ENCODE peak calls at places on chromosomes 2 and 18, in four cellular contexts. One of them, this sample, is unnamed. For H3K9me3, the result is how much of the 10 kb centered on the place peaks cover.

GRCh38 chr2:120803085-120803484 is 67.4 kb downstream of the GLI2 start:
- DNase-seq in IMR-90: no peak
- DNase-seq in CD4-positive, CD25-positive, alpha-beta regulatory T cell: no peak
- DNase-seq in uterus: no peak
- DNase-seq in this sample: no peak

GRCh38 chr2:144539170-144539863 is 19.4 kb upstream of the ZEB2 start:
- DNase-seq in CD4-positive, CD25-positive, alpha-beta regulatory T cell: no peak
- DNase-seq in uterus: no peak
- DNase-seq in IMR-90: peak
- DNase-seq in this sample: no peak

GRCh38 chr2:85441859-85442258 is 23.3 kb downstream of the SH2D6 start:
- DNase-seq in IMR-90: no peak
- DNase-seq in CD4-positive, CD25-positive, alpha-beta regulatory T cell: no peak
- DNase-seq in uterus: no peak
- DNase-seq in this sample: no peak

GRCh38 chr2:240224676-240225075 is 84.2 kb upstream of the OTOS start:
- DNase-seq in CD4-positive, CD25-positive, alpha-beta regulatory T cell: no peak
- DNase-seq in uterus: no peak
- DNase-seq in IMR-90: peak
- DNase-seq in this sample: no peak

GRCh38 chr2:120914839-120915521 is 179.3 kb downstream of the GLI2 start:
- DNase-seq in IMR-90: peak
- DNase-seq in uterus: peak
- DNase-seq in CD4-positive, CD25-positive, alpha-beta regulatory T cell: no peak
- DNase-seq in this sample: no peak

GRCh38 chr2:29802976-29803375 is 118.4 kb downstream of the ALK start:
- DNase-seq in uterus: no peak
- DNase-seq in IMR-90: no peak
- DNase-seq in CD4-positive, CD25-positive, alpha-beta regulatory T cell: no peak
- DNase-seq in this sample: no peak

GRCh38 chr2:37858725-37859267 is 66.3 kb upstream of the RMDN2 start:
- DNase-seq in uterus: no peak
- DNase-seq in IMR-90: no peak
- DNase-seq in CD4-positive, CD25-positive, alpha-beta regulatory T cell: no peak
- DNase-seq in this sample: no peak

GRCh38 chr2:219073413-219074129 is 12.8 kb upstream of the IHH start:
- DNase-seq in IMR-90: peak
- DNase-seq in uterus: no peak
- DNase-seq in CD4-positive, CD25-positive, alpha-beta regulatory T cell: no peak
- DNase-seq in this sample: no peak

GRCh38 chr2:65031341-65032015 is 24.7 kb upstream of the CEP68 start:
- DNase-seq in IMR-90: no peak
- DNase-seq in CD4-positive, CD25-positive, alpha-beta regulatory T cell: no peak
- DNase-seq in uterus: no peak
- DNase-seq in this sample: no peak

GRCh38 chr2:235049719-235050118 is 97.9 kb downstream of the SH3BP4 start:
- DNase-seq in CD4-positive, CD25-positive, alpha-beta regulatory T cell: no peak
- DNase-seq in uterus: no peak
- DNase-seq in IMR-90: no peak
- DNase-seq in this sample: no peak

GRCh38 chr2:81266106-81266505 is 961.6 kb upstream of the LRRTM1 start:
- DNase-seq in IMR-90: no peak
- DNase-seq in uterus: no peak
- DNase-seq in CD4-positive, CD25-positive, alpha-beta regulatory T cell: no peak
- DNase-seq in this sample: no peak

GRCh38 chr2:108634591-108635160 is 84.6 kb upstream of the RANBP2 start:
- DNase-seq in uterus: no peak
- DNase-seq in IMR-90: no peak
- DNase-seq in CD4-positive, CD25-positive, alpha-beta regulatory T cell: no peak
- DNase-seq in this sample: no peak

GRCh38 chr2:183207110-183207509 is 82.9 kb downstream of the NUP35 start:
- DNase-seq in IMR-90: peak
- DNase-seq in CD4-positive, CD25-positive, alpha-beta regulatory T cell: no peak
- DNase-seq in uterus: no peak
- DNase-seq in this sample: no peak

GRCh38 chr18:67517224-67517765 is 775 bp upstream of the DSEL start:
- DNase-seq in IMR-90: peak
- DNase-seq in uterus: peak
- DNase-seq in CD4-positive, CD25-positive, alpha-beta regulatory T cell: no peak
- DNase-seq in this sample: no peak

GRCh38 chr2:120520929-120521912 is 175.3 kb downstream of the INHBB start:
- DNase-seq in IMR-90: peak
- DNase-seq in uterus: no peak
- DNase-seq in CD4-positive, CD25-positive, alpha-beta regulatory T cell: no peak
- DNase-seq in this sample: no peak

GRCh38 chr18:67300498-67300897 is 216.0 kb downstream of the DSEL start:
- DNase-seq in IMR-90: no peak
- DNase-seq in CD4-positive, CD25-positive, alpha-beta regulatory T cell: no peak
- DNase-seq in uterus: no peak
- DNase-seq in this sample: peak

GRCh38 chr2:2681611-2682295 is 350.7 kb upstream of the MYT1L start:
- DNase-seq in uterus: no peak
- DNase-seq in IMR-90: no peak
- DNase-seq in CD4-positive, CD25-positive, alpha-beta regulatory T cell: no peak
- DNase-seq in this sample: no peak

GRCh38 chr2:46847726-46848421 is 67.7 kb downstream of the MCFD2 start:
- DNase-seq in IMR-90: peak
- DNase-seq in uterus: no peak
- DNase-seq in CD4-positive, CD25-positive, alpha-beta regulatory T cell: no peak
- DNase-seq in this sample: no peak

GRCh38 chr2:229539628-229540027 is 174.7 kb downstream of the DNER start:
- DNase-seq in CD4-positive, CD25-positive, alpha-beta regulatory T cell: no peak
- DNase-seq in IMR-90: peak
- DNase-seq in uterus: no peak
- DNase-seq in this sample: no peak

GRCh38 chr2:132923787-132924186 is 253.8 kb upstream of the LYPD1 start:
- DNase-seq in IMR-90: peak
- DNase-seq in uterus: peak
- DNase-seq in CD4-positive, CD25-positive, alpha-beta regulatory T cell: no peak
- DNase-seq in this sample: no peak

GRCh38 chr2:184549153-184549552 is 49.2 kb upstream of the ZNF804A start:
- DNase-seq in CD4-positive, CD25-positive, alpha-beta regulatory T cell: no peak
- DNase-seq in uterus: no peak
- DNase-seq in IMR-90: no peak
- DNase-seq in this sample: no peak

GRCh38 chr2:46488389-46488788 is 9.0 kb downstream of the TMEM247 start:
- DNase-seq in CD4-positive, CD25-positive, alpha-beta regulatory T cell: no peak
- DNase-seq in uterus: no peak
- DNase-seq in IMR-90: no peak
- DNase-seq in this sample: no peak

GRCh38 chr2:76599732-76600368 is 889.1 kb upstream of the GCFC2 start:
- DNase-seq in CD4-positive, CD25-positive, alpha-beta regulatory T cell: no peak
- DNase-seq in uterus: no peak
- DNase-seq in IMR-90: peak
- DNase-seq in this sample: no peak

GRCh38 chr2:1991126-1991525 is 246.8 kb upstream of the PXDN start:
- DNase-seq in CD4-positive, CD25-positive, alpha-beta regulatory T cell: no peak
- DNase-seq in IMR-90: no peak
- DNase-seq in uterus: no peak
- DNase-seq in this sample: no peak

GRCh38 chr18:70158992-70159717 is 46.3 kb downstream of the RTTN start:
- DNase-seq in uterus: no peak
- DNase-seq in IMR-90: no peak
- DNase-seq in CD4-positive, CD25-positive, alpha-beta regulatory T cell: no peak
- DNase-seq in this sample: no peak

GRCh38 chr2:235492850-235493344 is 946 bp upstream of the AGAP1 start:
- DNase-seq in IMR-90: no peak
- DNase-seq in uterus: peak
- DNase-seq in CD4-positive, CD25-positive, alpha-beta regulatory T cell: no peak
- DNase-seq in this sample: no peak

GRCh38 chr18:35512761-35513160 is 15.0 kb upstream of the INO80C start:
- DNase-seq in uterus: no peak
- DNase-seq in IMR-90: no peak
- DNase-seq in CD4-positive, CD25-positive, alpha-beta regulatory T cell: no peak
- DNase-seq in this sample: no peak
- H3K9me3 ChIP-seq in uterus: under half
- H3K9me3 ChIP-seq in IMR-90: under half
- H3K9me3 ChIP-seq in CD4-positive, CD25-positive, alpha-beta regulatory T cell: under half
- H3K9me3 ChIP-seq in this sample: under half

DNA sequence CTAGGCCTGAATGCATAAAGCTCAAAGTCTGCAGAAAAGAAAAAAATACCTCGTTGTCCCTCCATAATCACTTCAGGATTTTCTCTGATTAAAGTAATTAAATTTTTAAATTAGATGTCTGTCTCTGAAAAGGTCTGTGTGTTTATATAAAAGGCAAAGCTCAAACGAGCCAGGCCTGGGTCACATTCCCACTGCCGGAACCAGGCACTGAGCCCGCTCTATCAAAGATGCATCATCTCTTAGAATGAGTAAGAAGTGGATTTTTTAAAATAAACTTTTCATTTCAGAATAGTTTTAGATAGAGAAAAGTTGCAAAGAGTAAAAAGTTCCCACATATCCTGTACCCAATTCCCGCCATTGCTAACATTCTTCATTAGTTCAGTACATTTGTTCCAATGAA is 202.1 kb upstream of the KYNU start:
- DNase-seq in IMR-90: peak
- DNase-seq in CD4-positive, CD25-positive, alpha-beta regulatory T cell: no peak
- DNase-seq in uterus: no peak
- DNase-seq in this sample: no peak
- H3K9me3 ChIP-seq in IMR-90: under half
- H3K9me3 ChIP-seq in CD4-positive, CD25-positive, alpha-beta regulatory T cell: under half
- H3K9me3 ChIP-seq in uterus: under half
- H3K9me3 ChIP-seq in this sample: under half

GRCh38 chr18:43651067-43651466 is 373.8 kb upstream of the SYT4 start:
- DNase-seq in IMR-90: no peak
- DNase-seq in uterus: no peak
- DNase-seq in CD4-positive, CD25-positive, alpha-beta regulatory T cell: no peak
- DNase-seq in this sample: no peak
- H3K9me3 ChIP-seq in IMR-90: under half
- H3K9me3 ChIP-seq in uterus: under half
- H3K9me3 ChIP-seq in CD4-positive, CD25-positive, alpha-beta regulatory T cell: under half
- H3K9me3 ChIP-seq in this sample: under half

GRCh38 chr2:40380721-40381120 is 71.2 kb downstream of the SLC8A1 start:
- DNase-seq in CD4-positive, CD25-positive, alpha-beta regulatory T cell: no peak
- DNase-seq in IMR-90: no peak
- DNase-seq in uterus: no peak
- DNase-seq in this sample: no peak

GRCh38 chr2:40384714-40385113 is 67.2 kb downstream of the SLC8A1 start:
- DNase-seq in IMR-90: peak
- DNase-seq in uterus: no peak
- DNase-seq in CD4-positive, CD25-positive, alpha-beta regulatory T cell: no peak
- DNase-seq in this sample: no peak

DNA sequence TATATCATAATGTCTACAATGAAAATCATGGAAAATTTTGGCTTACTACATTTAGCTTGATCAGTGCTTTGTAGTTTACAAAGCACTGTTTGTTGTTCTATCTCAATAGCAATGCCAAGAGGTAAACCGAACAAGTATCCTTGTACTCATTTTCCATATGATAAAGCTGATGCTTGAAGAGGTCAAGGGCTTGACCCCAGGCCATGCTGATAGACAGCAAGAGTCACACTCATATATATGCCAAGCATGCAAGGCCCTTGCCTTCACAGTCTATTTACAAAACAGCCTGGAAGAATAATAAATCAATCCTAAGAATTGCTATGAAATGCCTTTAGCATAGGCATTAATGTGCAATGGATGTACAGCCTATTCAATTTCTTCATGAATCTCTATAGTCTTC is 71.9 kb downstream of the SLC8A1 start:
- DNase-seq in uterus: no peak
- DNase-seq in IMR-90: no peak
- DNase-seq in CD4-positive, CD25-positive, alpha-beta regulatory T cell: no peak
- DNase-seq in this sample: no peak
- H3K9me3 ChIP-seq in uterus: under half
- H3K9me3 ChIP-seq in IMR-90: under half
- H3K9me3 ChIP-seq in CD4-positive, CD25-positive, alpha-beta regulatory T cell: under half
- H3K9me3 ChIP-seq in this sample: under half

DNA sequence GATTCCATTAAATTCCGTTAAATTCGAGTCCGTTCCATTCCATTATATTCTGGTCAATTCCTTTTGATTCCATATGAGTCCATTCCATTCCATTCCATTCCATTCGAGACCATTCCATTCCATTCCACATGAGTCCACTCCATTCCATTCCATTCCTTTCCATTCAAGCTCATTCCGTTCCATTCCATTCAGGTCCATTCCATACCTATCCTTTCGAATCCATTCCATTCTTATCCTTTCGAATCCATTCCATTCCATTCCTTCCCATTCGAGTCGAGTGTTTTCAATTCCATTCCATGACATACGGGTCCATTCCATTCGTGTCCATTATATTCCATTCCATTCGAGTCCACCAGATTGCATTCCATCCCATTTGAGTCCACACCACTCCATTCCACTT is 1127.4 kb downstream of the RPIA start:
- DNase-seq in uterus: no peak
- DNase-seq in CD4-positive, CD25-positive, alpha-beta regulatory T cell: no peak
- DNase-seq in IMR-90: no peak
- DNase-seq in this sample: no peak
- H3K9me3 ChIP-seq in uterus: under half
- H3K9me3 ChIP-seq in CD4-positive, CD25-positive, alpha-beta regulatory T cell: half or more
- H3K9me3 ChIP-seq in IMR-90: under half
- H3K9me3 ChIP-seq in this sample: under half

GRCh38 chr18:79887181-79888000 is 64.1 kb downstream of the SLC66A2 start:
- DNase-seq in IMR-90: no peak
- DNase-seq in uterus: no peak
- DNase-seq in CD4-positive, CD25-positive, alpha-beta regulatory T cell: no peak
- DNase-seq in this sample: no peak

GRCh38 chr18:79888016-79888415 is 63.4 kb downstream of the SLC66A2 start:
- DNase-seq in CD4-positive, CD25-positive, alpha-beta regulatory T cell: no peak
- DNase-seq in uterus: no peak
- DNase-seq in IMR-90: no peak
- DNase-seq in this sample: no peak

GRCh38 chr18:79889569-79889968 is 61.9 kb downstream of the SLC66A2 start:
- DNase-seq in IMR-90: no peak
- DNase-seq in CD4-positive, CD25-positive, alpha-beta regulatory T cell: no peak
- DNase-seq in uterus: no peak
- DNase-seq in this sample: no peak

GRCh38 chr18:79884963-79885728 is 66.3 kb downstream of the SLC66A2 start:
- DNase-seq in IMR-90: no peak
- DNase-seq in uterus: no peak
- DNase-seq in CD4-positive, CD25-positive, alpha-beta regulatory T cell: no peak
- DNase-seq in this sample: no peak

GRCh38 chr18:79890638-79891037 is 60.8 kb downstream of the SLC66A2 start:
- DNase-seq in IMR-90: no peak
- DNase-seq in CD4-positive, CD25-positive, alpha-beta regulatory T cell: no peak
- DNase-seq in uterus: no peak
- DNase-seq in this sample: no peak
- H3K9me3 ChIP-seq in IMR-90: under half
- H3K9me3 ChIP-seq in CD4-positive, CD25-positive, alpha-beta regulatory T cell: under half
- H3K9me3 ChIP-seq in uterus: under half
- H3K9me3 ChIP-seq in this sample: under half

GRCh38 chr2:9858730-9859068 is 15.4 kb downstream of the TAF1B start:
- DNase-seq in CD4-positive, CD25-positive, alpha-beta regulatory T cell: no peak
- DNase-seq in IMR-90: no peak
- DNase-seq in uterus: no peak
- DNase-seq in this sample: no peak
- H3K9me3 ChIP-seq in CD4-positive, CD25-positive, alpha-beta regulatory T cell: under half
- H3K9me3 ChIP-seq in IMR-90: under half
- H3K9me3 ChIP-seq in uterus: under half
- H3K9me3 ChIP-seq in this sample: under half

GRCh38 chr2:206774871-206775270 is 9.5 kb downstream of the FASTKD2 start:
- DNase-seq in CD4-positive, CD25-positive, alpha-beta regulatory T cell: no peak
- DNase-seq in IMR-90: no peak
- DNase-seq in uterus: no peak
- DNase-seq in this sample: no peak

GRCh38 chr2:206780671-206781070 is 15.3 kb downstream of the FASTKD2 start:
- DNase-seq in uterus: no peak
- DNase-seq in IMR-90: no peak
- DNase-seq in CD4-positive, CD25-positive, alpha-beta regulatory T cell: no peak
- DNase-seq in this sample: no peak

GRCh38 chr2:206776432-206776831 is 11.0 kb downstream of the FASTKD2 start:
- DNase-seq in IMR-90: no peak
- DNase-seq in CD4-positive, CD25-positive, alpha-beta regulatory T cell: no peak
- DNase-seq in uterus: no peak
- DNase-seq in this sample: no peak
- H3K9me3 ChIP-seq in IMR-90: under half
- H3K9me3 ChIP-seq in CD4-positive, CD25-positive, alpha-beta regulatory T cell: under half
- H3K9me3 ChIP-seq in uterus: under half
- H3K9me3 ChIP-seq in this sample: under half

This sample was measured in T-helper 17 cell.